ENCODE peak calls at places on chromosomes 7 and 10, in four cellular contexts. U, N, Q and Y are unnamed samples.

GRCh38 chr10:72695496-72695895 is 3.6 kb downstream of the MCU start:
- DNase-seq in Q (no peak), U (no peak), N (no peak), Y (no peak)

GRCh38 chr7:30699706-30700495 is 17.6 kb upstream of the CRHR2 start:
- DNase-seq in Q (no peak), N (no peak), U (peak; percentile 83), Y (peak; percentile 58)

GRCh38 chr10:112407696-112408095 is 33.8 kb downstream of the ACSL5 start:
- DNase-seq in N (no peak), Q (no peak), U (no peak), Y (no peak)

GRCh38 chr10:46550076-46550790 is 6.2 kb downstream of the GPRIN2 start:
- DNase-seq in Q (no peak), U (peak; percentile 34), N (peak; percentile 49), Y (peak; percentile 81)

GRCh38 chr10:100883322-100883821 is 29.4 kb upstream of the SLF2 start:
- DNase-seq in N (no peak), Q (no peak), U (no peak), Y (no peak)

GRCh38 chr10:19699299-19699698 is 116.9 kb upstream of the PLXDC2 start:
- DNase-seq in U (no peak), N (no peak), Q (no peak), Y (no peak)

GRCh38 chr7:89839329-89839728 is 314.9 kb upstream of the STEAP1 start:
- DNase-seq in Q (no peak), N (no peak), U (no peak), Y (no peak)

GRCh38 chr7:71574153-71574894 is 442.4 kb downstream of the GALNT17 start:
- DNase-seq in U (peak; percentile 60), Q (no peak), N (no peak), Y (no peak)

GRCh38 chr7:90938371-90938770 is 325.9 kb upstream of the FZD1 start:
- DNase-seq in N (no peak), Q (no peak), U (no peak), Y (no peak)

GRCh38 chr10:122333037-122333436 is 41.5 kb upstream of the PLEKHA1 start:
- DNase-seq in Q (no peak), N (peak; percentile 11), U (no peak), Y (no peak)

GRCh38 chr7:30744075-30744417 is 7.9 kb upstream of the INMT start:
- DNase-seq in Q (no peak), U (no peak), N (no peak), Y (no peak)

GRCh38 chr7:146539836-146540235 is 423.2 kb downstream of the CNTNAP2 start:
- DNase-seq in Q (no peak), U (no peak), N (no peak), Y (no peak)

GRCh38 chr10:9331583-9332008 is 1277.1 kb downstream of the GATA3 start:
- DNase-seq in N (no peak), Q (no peak), U (no peak), Y (no peak)

GRCh38 chr7:140645166-140645565 is 4.6 kb upstream of the DENND2A start:
- DNase-seq in Q (no peak), U (peak; percentile 76), N (no peak), Y (peak; percentile 34)

GRCh38 chr10:13803566-13804554 is 217.1 kb downstream of the PRPF18 start:
- DNase-seq in U (no peak), N (peak; percentile 79), Q (no peak), Y (no peak)

GRCh38 chr7:135238112-135238744 is 4.6 kb downstream of the STRA8 start:
- DNase-seq in N (no peak), Q (no peak), U (peak; percentile 66), Y (no peak)

GRCh38 chr10:125370578-125370977 is 210.2 kb upstream of the CTBP2 start:
- DNase-seq in U (peak; percentile 96), Q (no peak), N (no peak), Y (no peak)

GRCh38 chr10:71749396-71749795 is 23.9 kb downstream of the VSIR start:
- DNase-seq in Q (no peak), U (no peak), N (no peak), Y (peak; percentile 82)

GRCh38 chr7:25187932-25188331 is 40.4 kb downstream of the NPVF start:
- DNase-seq in U (no peak), N (no peak), Q (no peak), Y (no peak)

GRCh38 chr10:30749368-30749767 is 119.8 kb upstream of the LYZL2 start:
- DNase-seq in N (no peak), Q (no peak), U (no peak), Y (no peak)

GRCh38 chr7:126792501-126792900 is 460.2 kb downstream of the GRM8 start:
- DNase-seq in N (no peak), Q (no peak), U (no peak), Y (no peak)

GRCh38 chr10:80579849-80580645 is 42.3 kb downstream of the SH2D4B start:
- DNase-seq in U (no peak), Q (no peak), N (peak; percentile 22), Y (no peak)

GRCh38 chr10:19332304-19332703 is 283.7 kb downstream of the MALRD1 start:
- DNase-seq in Q (no peak), U (no peak), N (no peak), Y (no peak)

GRCh38 chr10:74792726-74793125 is 33.7 kb upstream of the KAT6B start:
- DNase-seq in Q (no peak), N (no peak), U (no peak), Y (no peak)

GRCh38 chr10:74799840-74800239 is 26.6 kb upstream of the KAT6B start:
- DNase-seq in U (no peak), Q (no peak), N (peak; percentile 59), Y (no peak)

GRCh38 chr10:74797550-74797949 is 28.9 kb upstream of the KAT6B start:
- DNase-seq in N (no peak), U (no peak), Q (no peak), Y (no peak)

GRCh38 chr10:74794531-74794930 is 31.9 kb upstream of the KAT6B start:
- DNase-seq in U (no peak), N (no peak), Q (no peak), Y (no peak)
- H3K27ac ChIP-seq in U (no peak overlapping the region), N (no peak overlapping the region), Q (no peak overlapping the region), Y (no peak overlapping the region)

GRCh38 chr10:77625379-77625778 is 12.2 kb downstream of the KCNMA1 start:
- DNase-seq in Q (no peak), U (no peak), N (no peak), Y (no peak)

GRCh38 chr10:77626266-77626935 is 11.2 kb downstream of the KCNMA1 start:
- DNase-seq in U (no peak), Q (no peak), N (no peak), Y (no peak)

GRCh38 chr10:77631241-77631640 is 6.4 kb downstream of the KCNMA1 start:
- DNase-seq in Q (peak; percentile 43), U (no peak), N (no peak), Y (no peak)

GRCh38 chr10:77629775-77630565 is 7.6 kb downstream of the KCNMA1 start:
- DNase-seq in N (no peak), U (no peak), Q (no peak), Y (no peak)

GRCh38 chr10:77628906-77629730 is 8.5 kb downstream of the KCNMA1 start:
- DNase-seq in Q (no peak), N (no peak), U (no peak), Y (no peak)
- H3K27ac ChIP-seq in Q (peak overlapping the region; percentile 13), N (peak overlapping the region; percentile 41), U (no peak overlapping the region), Y (no peak overlapping the region)

DNA sequence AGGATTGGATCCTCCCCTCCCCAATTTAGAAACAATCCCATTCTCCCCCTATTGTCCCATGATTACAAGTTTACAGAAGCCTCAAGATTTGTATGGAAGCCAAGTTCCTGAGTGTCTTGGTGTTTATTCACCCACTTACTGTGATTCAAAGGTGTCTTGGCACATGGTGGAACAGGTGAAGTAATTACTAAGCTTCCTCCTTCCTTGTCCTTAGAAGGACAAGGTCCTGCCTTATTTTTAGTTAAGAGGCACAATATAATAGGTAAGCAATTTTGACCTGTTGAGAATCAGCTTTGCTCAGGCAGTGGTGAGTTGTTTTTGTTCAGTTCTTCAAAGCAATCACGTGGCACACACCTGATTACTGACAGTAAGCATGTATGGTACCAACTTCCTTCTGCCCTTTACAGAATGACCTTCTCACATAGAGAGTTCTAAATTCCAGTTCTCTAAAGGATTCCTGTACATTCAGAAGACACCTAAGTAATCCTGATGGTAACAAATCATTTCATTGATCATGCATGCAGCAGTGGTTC is 60.7 kb upstream of the SLC13A1 start:
- DNase-seq in U (no peak), Q (no peak), N (no peak), Y (no peak)
- H3K27ac ChIP-seq in U (no peak overlapping the region), Q (no peak overlapping the region), N (no peak overlapping the region), Y (no peak overlapping the region)

GRCh38 chr7:121279060-121279620 is 49.7 kb upstream of the WNT16 start:
- DNase-seq in U (no peak), Q (no peak), N (no peak), Y (no peak)
- H3K27ac ChIP-seq in U (no peak overlapping the region), Q (no peak overlapping the region), N (peak overlapping the region; percentile 92), Y (no peak overlapping the region)

GRCh38 chr10:33723181-33723580 is 388.7 kb upstream of the NRP1 start:
- DNase-seq in Q (no peak), U (no peak), N (no peak), Y (no peak)
- H3K27ac ChIP-seq in Q (no peak overlapping the region), U (no peak overlapping the region), N (no peak overlapping the region), Y (no peak overlapping the region)

GRCh38 chr10:26555719-26556368 is 117.7 kb downstream of the APBB1IP start:
- DNase-seq in N (no peak), U (no peak), Q (no peak), Y (no peak)

GRCh38 chr10:26557641-26558014 is 119.5 kb downstream of the APBB1IP start:
- DNase-seq in Q (no peak), U (no peak), N (no peak), Y (no peak)

GRCh38 chr10:26554246-26554645 is 116.1 kb downstream of the APBB1IP start:
- DNase-seq in Q (no peak), U (no peak), N (no peak), Y (no peak)

GRCh38 chr10:26556756-26557640 is 118.9 kb downstream of the APBB1IP start:
- DNase-seq in N (no peak), U (peak; percentile 49), Q (no peak), Y (no peak)
- H3K27ac ChIP-seq in N (no peak overlapping the region), U (no peak overlapping the region), Q (no peak overlapping the region), Y (peak overlapping the region; percentile 72)

DNA sequence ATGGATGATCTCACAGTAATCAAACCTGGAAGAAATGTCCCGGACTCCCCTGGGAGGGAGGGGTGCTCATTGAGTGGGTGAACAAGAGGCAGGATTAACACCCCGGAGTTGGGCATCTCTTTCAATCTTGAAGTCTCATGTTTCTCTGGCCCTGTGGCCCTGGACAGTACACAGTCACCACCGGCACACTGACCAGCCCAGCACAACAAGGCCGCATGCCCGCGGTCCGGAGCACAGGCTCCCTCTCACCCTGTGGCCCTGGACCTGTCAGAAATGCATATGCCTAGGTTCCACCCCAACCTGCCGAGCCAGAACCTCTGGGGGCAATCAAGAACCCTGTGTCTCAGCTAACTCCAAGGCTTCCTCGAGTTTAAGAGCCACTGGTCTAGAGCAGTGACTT is 27.8 kb downstream of the CXCL12 start:
- DNase-seq in Q (no peak), U (no peak), N (no peak), Y (no peak)
- H3K27ac ChIP-seq in Q (no peak overlapping the region), U (no peak overlapping the region), N (no peak overlapping the region), Y (no peak overlapping the region)

GRCh38 chr10:61628875-61629513 is 33.7 kb upstream of the CABCOCO1 start:
- DNase-seq in N (peak; percentile 81), Q (no peak), U (no peak), Y (no peak)

GRCh38 chr10:61629594-61629993 is 33.1 kb upstream of the CABCOCO1 start:
- DNase-seq in U (peak; percentile 33), N (no peak), Q (no peak), Y (no peak)

GRCh38 chr10:61628199-61628874 is 34.4 kb upstream of the CABCOCO1 start:
- DNase-seq in N (no peak), U (no peak), Q (no peak), Y (no peak)

GRCh38 chr10:61626209-61626608 is 36.5 kb upstream of the CABCOCO1 start:
- DNase-seq in U (no peak), Q (no peak), N (no peak), Y (no peak)

GRCh38 chr10:61627266-61627665 is 35.5 kb upstream of the CABCOCO1 start:
- DNase-seq in N (no peak), U (no peak), Q (no peak), Y (no peak)
- H3K27ac ChIP-seq in N (peak overlapping the region; percentile 75), U (no peak overlapping the region), Q (peak overlapping the region; percentile 72), Y (no peak overlapping the region)